ENCODE peak calls at places on chromosomes 6 and 20, in eight cellular contexts. W is COR-L47; V is stimulated activated CD4-positive, alpha-beta T cell treated with anti-CD3 and anti-CD28 coated beads, Interleukin-4, amount 100 ng/mL, for 1 hour; B is hypothalamus; O is cardiac fibroblast; C is aorta; J is right cardiac atrium; L is K562. A is an unnamed sample.

GRCh38 chr6:133568970-133569889 is 319.7 kb upstream of the TCF21 start:
- DNase-seq in C (no peak), W (peak), V (no peak), O (peak), B (no peak), J (peak), L (peak), A (no peak)

GRCh38 chr6:145031001-145031400 is 704.3 kb downstream of the EPM2A start:
- DNase-seq in B (no peak), W (no peak), C (no peak), J (no peak), L (no peak), O (no peak), V (no peak), A (no peak)

GRCh38 chr6:43547202-43547601 is 28.6 kb downstream of the XPO5 start:
- DNase-seq in V (no peak), W (no peak), C (no peak), J (no peak), L (no peak), O (no peak), B (no peak), A (no peak)

GRCh38 chr20:20318318-20319161 is 49.4 kb upstream of the INSM1 start:
- DNase-seq in J (no peak), L (no peak), O (no peak), B (no peak), C (no peak), W (no peak), V (no peak), A (no peak)

GRCh38 chr20:2872304-2873009 is 824 bp upstream of the PTPRA start:
- DNase-seq in W (peak), L (peak), O (peak), J (peak), V (peak), B (peak), C (peak), A (peak)

GRCh38 chr20:1001116-1001515 is 995 bp downstream of the RSPO4 start:
- DNase-seq in W (no peak), O (no peak), J (no peak), L (no peak), B (no peak), V (no peak), C (no peak), A (no peak)

GRCh38 chr6:166926748-166927147 is 29.6 kb downstream of the RNASET2 start:
- DNase-seq in C (no peak), V (no peak), L (no peak), J (no peak), O (no peak), B (no peak), W (no peak), A (no peak)

GRCh38 chr6:2589171-2589661 is 161.5 kb downstream of the MYLK4 start:
- DNase-seq in O (no peak), J (no peak), L (no peak), B (no peak), C (no peak), V (no peak), W (no peak), A (no peak)

GRCh38 chr20:44335675-44336074 is 1.2 kb upstream of the R3HDML start:
- DNase-seq in V (no peak), W (no peak), B (no peak), J (no peak), C (no peak), L (no peak), O (no peak), A (no peak)

GRCh38 chr20:38272398-38272797 is 11.9 kb upstream of the KIAA1755 start:
- DNase-seq in B (no peak), O (peak), J (no peak), C (no peak), V (no peak), L (no peak), W (no peak), A (peak)

GRCh38 chr20:23435675-23436539 is 3.6 kb upstream of the CSTL1 start:
- DNase-seq in C (no peak), O (peak), B (peak), V (no peak), W (peak), J (peak), L (no peak), A (no peak)

GRCh38 chr6:106124437-106125423 is 38.6 kb downstream of the PRDM1 start:
- DNase-seq in L (no peak), O (no peak), B (no peak), C (no peak), J (no peak), V (no peak), W (no peak), A (no peak)

GRCh38 chr6:113050010-113050893 is 703.1 kb downstream of the RFPL4B start:
- DNase-seq in L (peak), J (no peak), W (no peak), O (peak), C (no peak), V (no peak), B (no peak), A (no peak)

GRCh38 chr20:37336369-37337207 is 9.4 kb upstream of the SRC start:
- DNase-seq in V (peak), O (peak), J (peak), B (peak), W (no peak), L (peak), C (peak), A (peak)

GRCh38 chr20:48286571-48287551 is 501.6 kb upstream of the SULF2 start:
- DNase-seq in L (no peak), C (no peak), O (peak), W (no peak), V (no peak), B (peak), J (no peak), A (no peak)

GRCh38 chr6:99614430-99615161 is 8.0 kb downstream of the PRDM13 start:
- DNase-seq in W (peak), O (no peak), L (no peak), J (no peak), V (peak), C (no peak), B (no peak), A (no peak)

GRCh38 chr20:35523298-35523888 is 6.1 kb downstream of the C20orf173 start:
- DNase-seq in B (no peak), O (peak), C (peak), J (peak), W (no peak), V (peak), L (peak), A (no peak)

GRCh38 chr20:50909413-50909812 is 21.8 kb downstream of the ADNP start:
- DNase-seq in J (no peak), V (no peak), O (no peak), L (no peak), C (no peak), W (no peak), B (no peak), A (no peak)

GRCh38 chr6:30544666-30545272 is 11.5 kb downstream of the GNL1 start:
- DNase-seq in C (no peak), J (no peak), O (peak), L (peak), B (no peak), V (no peak), W (no peak), A (no peak)

GRCh38 chr20:37335642-37336368 is 10.1 kb upstream of the SRC start:
- DNase-seq in C (peak), J (no peak), O (no peak), B (no peak), L (peak), W (no peak), V (no peak), A (no peak)

GRCh38 chr6:132669690-132670291 is 10.8 kb upstream of the TAAR1 start:
- DNase-seq in O (peak), W (no peak), C (no peak), L (peak), V (no peak), B (no peak), J (no peak), A (no peak)

GRCh38 chr20:62479218-62479617 is 3.4 kb upstream of the GATA5 start:
- DNase-seq in B (no peak), W (no peak), C (no peak), O (no peak), V (no peak), J (no peak), L (no peak), A (no peak)

GRCh38 chr6:36633915-36634314 is 39.8 kb downstream of the SRSF3 start:
- DNase-seq in V (no peak), B (no peak), W (peak), L (no peak), J (peak), C (peak), O (peak), A (no peak)

GRCh38 chr20:37349517-37350491 is 3.9 kb downstream of the SRC start:
- DNase-seq in O (peak), J (peak), W (no peak), C (peak), B (no peak), V (no peak), L (no peak), A (peak)

GRCh38 chr6:147974376-147974775 is 368.3 kb upstream of the SASH1 start:
- DNase-seq in O (peak), J (no peak), C (no peak), V (no peak), L (no peak), W (no peak), B (no peak), A (no peak)

GRCh38 chr6:140816696-140817095 is 1316.0 kb upstream of the GJE1 start:
- DNase-seq in V (no peak), C (no peak), B (no peak), O (no peak), J (no peak), L (no peak), W (no peak), A (no peak)

GRCh38 chr6:5619249-5619648 is 357.9 kb downstream of the FARS2 start:
- DNase-seq in W (no peak), J (no peak), L (no peak), O (no peak), C (no peak), V (peak), B (no peak), A (no peak)

GRCh38 chr6:127302728-127303675 is 36.3 kb downstream of the RNF146 start:
- DNase-seq in B (no peak), J (peak), W (no peak), L (peak), C (no peak), O (peak), V (peak), A (no peak)

GRCh38 chr20:49765846-49766541 is 46.6 kb upstream of the SLC9A8 start:
- DNase-seq in C (no peak), J (no peak), W (no peak), O (peak), B (no peak), L (peak), V (no peak), A (no peak)

A was measured in Peyer's patch.